ENCODE peak calls at places on chromosomes 16 and 17, in four cellular contexts. O is MM.1S, X is lung, K is D341Med. R is an unnamed sample.

GRCh38 chr17:61764846-61765245 is 98.5 kb downstream of the BRIP1 start:
- DNase-seq in K (no peak), O (no peak), X (no peak), R (no peak)

GRCh38 chr16:83602797-83603735 is 204.7 kb upstream of the HSBP1 start:
- DNase-seq in K (no peak), O (no peak), X (no peak), R (no peak)

GRCh38 chr17:78988152-78988551 is 8.4 kb upstream of the LGALS3BP start:
- DNase-seq in K (no peak), O (no peak), X (no peak), R (no peak)

GRCh38 chr17:64343833-64344637 is 46.6 kb downstream of the PECAM1 start:
- DNase-seq in X (peak; percentile 87), K (no peak), O (peak; percentile 38), R (no peak)

GRCh38 chr16:52680993-52681392 is 134.1 kb upstream of the TOX3 start:
- DNase-seq in K (no peak), O (no peak), X (peak; percentile 71), R (no peak)

GRCh38 chr17:2478446-2478845 is 33.2 kb downstream of the METTL16 start:
- DNase-seq in K (no peak), X (no peak), O (no peak), R (no peak)

GRCh38 chr16:4572715-4573114 is 16.6 kb downstream of the C16orf96 start:
- DNase-seq in O (no peak), K (no peak), X (no peak), R (no peak)

GRCh38 chr17:76791053-76791980 is 53.4 kb downstream of the MFSD11 start:
- DNase-seq in K (no peak), O (peak; percentile 77), X (no peak), R (no peak)

GRCh38 chr16:84699147-84699711 is 571 bp upstream of the USP10 start:
- DNase-seq in K (no peak), O (no peak), X (no peak), R (peak; percentile 27)

GRCh38 chr17:82892869-82893565 is 53.2 kb upstream of the ZNF750 start:
- DNase-seq in X (no peak), O (no peak), K (no peak), R (peak; percentile 58)

GRCh38 chr16:86568677-86569623 is 2.3 kb downstream of the FOXC2 start:
- DNase-seq in O (no peak), X (no peak), K (no peak), R (no peak)

GRCh38 chr17:74712756-74713155 is at the start of gene CD300LF:
- DNase-seq in K (no peak), X (peak; percentile 38), O (no peak), R (no peak)

GRCh38 chr16:67740391-67740790 is 21.3 kb upstream of the GFOD2 start:
- DNase-seq in K (no peak), O (no peak), X (no peak), R (no peak)

GRCh38 chr17:80948961-80949450 is 42.6 kb upstream of the CHMP6 start:
- DNase-seq in O (no peak), K (no peak), X (no peak), R (no peak)